ENCODE peak calls at places on chromosomes 5 and 9, in six cellular contexts. One of them, this sample, is unnamed.

GRCh38 chr5:56596154-56596553 is 219.2 kb upstream of the MAP3K1 start:
- DNase-seq in GM12878: no peak
- DNase-seq in WTC11: no peak
- DNase-seq in HepG2: no peak
- DNase-seq in K562: no peak
- DNase-seq in H1: no peak
- DNase-seq in this sample: no peak

GRCh38 chr9:85872444-85872843 is 68.5 kb upstream of the NAA35 start:
- DNase-seq in GM12878: no peak
- DNase-seq in WTC11: no peak
- DNase-seq in HepG2: no peak
- DNase-seq in K562: no peak
- DNase-seq in H1: no peak
- DNase-seq in this sample: no peak

GRCh38 chr5:4222821-4223220 is 627.2 kb downstream of the IRX1 start:
- DNase-seq in GM12878: no peak
- DNase-seq in WTC11: no peak
- DNase-seq in HepG2: no peak
- DNase-seq in K562: no peak
- DNase-seq in H1: no peak
- DNase-seq in this sample: no peak

GRCh38 chr9:89878687-89879086 is 273.9 kb downstream of the GADD45G start:
- DNase-seq in GM12878: no peak
- DNase-seq in WTC11: no peak
- DNase-seq in HepG2: peak
- DNase-seq in K562: no peak
- DNase-seq in H1: no peak
- DNase-seq in this sample: no peak

GRCh38 chr5:30930736-30931135 is 262.8 kb upstream of the CDH6 start:
- DNase-seq in GM12878: no peak
- DNase-seq in WTC11: no peak
- DNase-seq in HepG2: no peak
- DNase-seq in K562: no peak
- DNase-seq in H1: no peak
- DNase-seq in this sample: no peak

GRCh38 chr9:70412678-70413426 is 1.6 kb downstream of the KLF9 start:
- DNase-seq in GM12878: no peak
- DNase-seq in WTC11: peak
- DNase-seq in HepG2: peak
- DNase-seq in K562: peak
- DNase-seq in H1: no peak
- DNase-seq in this sample: no peak

GRCh38 chr5:123814796-123815479 is 303.0 kb downstream of the CSNK1G3 start:
- DNase-seq in GM12878: no peak
- DNase-seq in WTC11: no peak
- DNase-seq in HepG2: no peak
- DNase-seq in K562: no peak
- DNase-seq in H1: no peak
- DNase-seq in this sample: no peak

GRCh38 chr5:38944282-38944681 is 98.5 kb downstream of the OSMR start:
- DNase-seq in GM12878: no peak
- DNase-seq in WTC11: no peak
- DNase-seq in HepG2: no peak
- DNase-seq in K562: no peak
- DNase-seq in H1: no peak
- DNase-seq in this sample: no peak

GRCh38 chr5:54492196-54492595 is 25.4 kb upstream of the SNX18 start:
- DNase-seq in GM12878: no peak
- DNase-seq in WTC11: no peak
- DNase-seq in HepG2: no peak
- DNase-seq in K562: no peak
- DNase-seq in H1: no peak
- DNase-seq in this sample: no peak

GRCh38 chr9:136686794-136687711 is at the start of gene AGPAT2:
- DNase-seq in GM12878: no peak
- DNase-seq in WTC11: peak
- DNase-seq in HepG2: no peak
- DNase-seq in K562: peak
- DNase-seq in H1: no peak
- DNase-seq in this sample: peak

GRCh38 chr5:72270037-72270436 is 50.0 kb downstream of the MRPS27 start:
- DNase-seq in GM12878: no peak
- DNase-seq in WTC11: no peak
- DNase-seq in HepG2: no peak
- DNase-seq in K562: no peak
- DNase-seq in H1: no peak
- DNase-seq in this sample: no peak

GRCh38 chr5:3736926-3737325 is 141.3 kb downstream of the IRX1 start:
- DNase-seq in GM12878: no peak
- DNase-seq in WTC11: no peak
- DNase-seq in HepG2: no peak
- DNase-seq in K562: no peak
- DNase-seq in H1: no peak
- DNase-seq in this sample: no peak

DNA sequence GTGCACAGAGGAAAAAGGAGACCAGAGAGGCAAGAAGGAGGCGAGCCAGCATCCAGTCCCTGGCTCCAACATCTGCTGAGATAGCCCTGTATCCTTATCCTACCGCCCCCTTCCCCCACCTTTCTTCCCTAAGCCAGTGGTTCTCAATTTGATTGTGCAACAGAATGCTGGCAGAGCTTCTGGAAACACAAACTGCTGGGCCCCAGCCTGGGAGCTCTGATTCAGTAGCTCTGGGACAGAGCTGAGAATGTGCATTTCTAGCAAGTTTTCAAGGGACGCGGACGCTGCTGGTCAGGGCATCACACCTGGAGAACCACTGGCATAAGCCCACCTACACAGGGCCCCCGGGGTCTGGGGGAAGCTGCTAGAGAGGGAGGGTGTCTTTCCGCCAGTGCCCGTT is 21.1 kb downstream of the AK8 start:
- DNase-seq in GM12878: no peak
- DNase-seq in WTC11: no peak
- DNase-seq in HepG2: no peak
- DNase-seq in K562: no peak
- DNase-seq in H1: no peak
- DNase-seq in this sample: no peak
- TF ChIP-seq MAX in GM12878: no peak
- TF ChIP-seq MAX in WTC11: no peak
- TF ChIP-seq MAX in HepG2: no peak
- TF ChIP-seq MAX in K562: no peak
- TF ChIP-seq MAX in H1: no peak
- TF ChIP-seq MAX in this sample: no peak

GRCh38 chr9:36021968-36022367 is 14.7 kb upstream of the RECK start:
- DNase-seq in GM12878: no peak
- DNase-seq in WTC11: no peak
- DNase-seq in HepG2: no peak
- DNase-seq in K562: no peak
- DNase-seq in H1: no peak
- DNase-seq in this sample: no peak

GRCh38 chr9:36023260-36024048 is 13.3 kb upstream of the RECK start:
- DNase-seq in GM12878: peak
- DNase-seq in WTC11: peak
- DNase-seq in HepG2: peak
- DNase-seq in K562: peak
- DNase-seq in H1: no peak
- DNase-seq in this sample: peak

GRCh38 chr9:36029765-36030528 is 6.8 kb upstream of the RECK start:
- DNase-seq in GM12878: no peak
- DNase-seq in WTC11: no peak
- DNase-seq in HepG2: no peak
- DNase-seq in K562: no peak
- DNase-seq in H1: no peak
- DNase-seq in this sample: no peak

GRCh38 chr9:36029202-36029601 is 7.5 kb upstream of the RECK start:
- DNase-seq in GM12878: no peak
- DNase-seq in WTC11: no peak
- DNase-seq in HepG2: no peak
- DNase-seq in K562: no peak
- DNase-seq in H1: no peak
- DNase-seq in this sample: no peak

DNA sequence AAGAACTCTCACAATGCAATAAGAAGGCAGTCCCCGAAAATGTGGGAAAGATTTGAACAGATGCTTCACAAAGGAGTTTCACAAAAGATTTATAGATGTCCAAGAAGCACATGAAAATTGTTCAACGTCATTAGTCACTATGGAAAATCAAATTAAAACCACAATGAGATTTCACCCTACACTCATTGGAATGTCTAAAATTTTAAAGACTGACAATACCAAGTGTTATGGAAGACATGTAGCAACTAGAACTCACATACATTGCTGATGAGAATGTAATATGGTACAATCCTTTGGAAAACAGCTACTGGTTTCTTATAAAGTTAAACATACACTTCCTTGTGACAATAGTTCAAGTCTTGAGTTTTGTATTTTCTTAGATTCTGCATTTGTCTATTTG is 11.0 kb upstream of the RECK start:
- DNase-seq in GM12878: no peak
- DNase-seq in WTC11: no peak
- DNase-seq in HepG2: no peak
- DNase-seq in K562: no peak
- DNase-seq in H1: no peak
- DNase-seq in this sample: no peak
- TF ChIP-seq SP1 in GM12878: no peak
- TF ChIP-seq SP1 in WTC11: no peak
- TF ChIP-seq SP1 in HepG2: no peak
- TF ChIP-seq SP1 in K562: no peak
- TF ChIP-seq SP1 in H1: no peak
- TF ChIP-seq SP1 in this sample: no peak

GRCh38 chr5:149439899-149440655 is 61.0 kb upstream of the IL17B start:
- DNase-seq in GM12878: no peak
- DNase-seq in WTC11: peak
- DNase-seq in HepG2: peak
- DNase-seq in K562: peak
- DNase-seq in H1: peak
- DNase-seq in this sample: peak
- TF ChIP-seq MAX in GM12878: no peak
- TF ChIP-seq MAX in WTC11: no peak
- TF ChIP-seq MAX in HepG2: no peak
- TF ChIP-seq MAX in K562: no peak
- TF ChIP-seq MAX in H1: no peak
- TF ChIP-seq MAX in this sample: no peak

DNA sequence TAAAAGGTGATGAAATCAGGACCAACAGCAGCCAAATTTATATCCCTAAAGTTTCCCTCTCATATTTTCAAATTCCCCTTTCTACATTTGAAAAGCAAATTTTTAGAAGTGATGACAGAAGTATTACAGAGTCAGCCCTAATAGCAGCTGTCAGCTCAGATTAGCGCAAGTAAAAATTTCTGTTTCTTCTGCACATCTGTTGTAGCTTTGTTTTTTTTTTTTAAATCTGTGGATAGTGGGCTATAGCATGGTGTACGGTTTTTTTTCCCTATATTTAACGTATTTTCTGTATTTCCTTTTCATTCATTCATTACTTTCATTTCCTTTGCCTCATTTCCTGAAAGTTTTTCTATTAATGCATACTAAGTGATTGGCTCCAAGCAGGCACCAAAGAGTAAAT is 99.1 kb downstream of the MACIR start:
- DNase-seq in GM12878: no peak
- DNase-seq in WTC11: no peak
- DNase-seq in HepG2: no peak
- DNase-seq in K562: no peak
- DNase-seq in H1: no peak
- DNase-seq in this sample: no peak
- TF ChIP-seq SP1 in GM12878: no peak
- TF ChIP-seq SP1 in WTC11: no peak
- TF ChIP-seq SP1 in HepG2: no peak
- TF ChIP-seq SP1 in K562: no peak
- TF ChIP-seq SP1 in H1: no peak
- TF ChIP-seq SP1 in this sample: no peak

DNA sequence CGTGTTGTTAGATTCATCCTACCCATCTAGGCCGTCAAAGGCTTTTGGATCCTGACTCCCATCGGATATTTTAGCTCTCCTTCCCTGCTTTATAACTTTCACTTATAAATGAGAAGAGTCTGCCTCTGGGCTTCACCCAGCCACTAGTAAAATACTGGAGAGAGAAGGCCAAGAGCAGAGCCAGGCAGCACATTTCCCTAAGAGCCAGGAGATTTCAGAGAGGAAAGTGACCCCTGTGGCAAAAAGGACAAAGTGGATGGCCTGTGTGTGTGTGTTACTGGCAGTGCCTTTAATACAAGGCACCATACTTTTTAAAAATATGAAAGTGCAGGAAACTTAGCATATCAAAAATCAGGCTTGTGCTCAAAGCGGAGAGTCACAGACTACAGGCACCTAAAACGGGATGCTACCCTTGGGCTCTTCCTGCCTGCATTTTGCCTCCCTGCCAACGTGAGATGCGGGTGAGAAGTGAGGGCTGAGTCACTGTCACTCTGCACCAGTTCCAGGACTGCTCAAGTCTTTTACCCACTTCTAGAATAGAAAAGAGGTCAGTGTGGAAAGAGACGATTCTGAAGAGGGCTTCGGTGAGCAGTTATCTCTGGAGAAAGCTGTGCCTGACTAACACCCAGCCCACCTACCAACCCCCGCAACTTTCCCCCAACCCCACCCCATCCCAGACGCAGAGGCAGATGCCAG is 15.9 kb downstream of the NFIL3 start:
- DNase-seq in GM12878: no peak
- DNase-seq in WTC11: no peak
- DNase-seq in HepG2: no peak
- DNase-seq in K562: no peak
- DNase-seq in H1: no peak
- DNase-seq in this sample: no peak
- TF ChIP-seq MAX in GM12878: no peak
- TF ChIP-seq MAX in WTC11: no peak
- TF ChIP-seq MAX in HepG2: no peak
- TF ChIP-seq MAX in K562: no peak
- TF ChIP-seq MAX in H1: no peak
- TF ChIP-seq MAX in this sample: no peak

GRCh38 chr5:159412284-159413046 is 82.2 kb upstream of the IL12B start:
- DNase-seq in GM12878: peak
- DNase-seq in WTC11: no peak
- DNase-seq in HepG2: no peak
- DNase-seq in K562: no peak
- DNase-seq in H1: no peak
- DNase-seq in this sample: no peak
- TF ChIP-seq SP1 in GM12878: no peak
- TF ChIP-seq SP1 in WTC11: no peak
- TF ChIP-seq SP1 in HepG2: no peak
- TF ChIP-seq SP1 in K562: no peak
- TF ChIP-seq SP1 in H1: no peak
- TF ChIP-seq SP1 in this sample: no peak